ENCODE peak calls at places on chromosome 4, in ten cellular contexts. R is uterus, K is mammary epithelial cell, O is vagina, G is lower lobe of right lung, Y is right lobe of liver, Z is AG04450, Q is A549, J is brain microvascular endothelial cell, N is GM23248. A is an unnamed sample.

GRCh38 chr4:168449740-168450442 is 30.4 kb downstream of the DDX60L start:
- DNase-seq in N (peak; percentile 52), O (no peak), G (no peak), J (peak; percentile 91), R (peak; percentile 17), K (peak; percentile 40), Q (no peak), Y (no peak), Z (no peak), A (no peak)

GRCh38 chr4:137212601-137213000 is 319.7 kb downstream of the PCDH18 start:
- DNase-seq in G (no peak), K (no peak), O (no peak), N (no peak), J (no peak), Q (no peak), Y (no peak), R (no peak), Z (no peak), A (no peak)

GRCh38 chr4:93897559-93897958 is 69.0 kb downstream of the ATOH1 start:
- DNase-seq in R (no peak), O (no peak), N (peak; percentile 19), J (no peak), K (peak; percentile 1), Z (no peak), Q (peak; percentile 7), Y (no peak), G (no peak), A (no peak)

GRCh38 chr4:95059630-95060029 is 301.9 kb downstream of the BMPR1B start:
- DNase-seq in Y (no peak), O (no peak), G (no peak), Q (no peak), N (no peak), K (no peak), R (no peak), Z (no peak), J (no peak), A (no peak)

GRCh38 chr4:139300431-139301142 is 718 bp upstream of the NAA15 start:
- DNase-seq in O (no peak), Y (no peak), G (no peak), J (peak; percentile 62), R (no peak), K (peak; percentile 68), N (peak; percentile 86), Q (peak; percentile 15), Z (no peak), A (no peak)

GRCh38 chr4:77393981-77394380 is 211.6 kb upstream of the CXCL13 start:
- DNase-seq in O (no peak), N (no peak), Y (no peak), G (no peak), J (no peak), K (no peak), R (no peak), Z (no peak), Q (no peak), A (no peak)

GRCh38 chr4:87356832-87357526 is 34.0 kb downstream of the HSD17B11 start:
- DNase-seq in O (no peak), R (no peak), Q (no peak), Y (no peak), N (no peak), Z (no peak), J (no peak), K (peak; percentile 39), G (no peak), A (no peak)

GRCh38 chr4:114481856-114482255 is 116.8 kb upstream of the UGT8 start:
- DNase-seq in Q (no peak), Z (no peak), G (no peak), J (no peak), K (no peak), N (no peak), R (no peak), Y (no peak), O (no peak), A (no peak)

GRCh38 chr4:148248824-148249223 is 193.4 kb downstream of the NR3C2 start:
- DNase-seq in K (no peak), Q (no peak), O (no peak), Z (no peak), R (no peak), G (no peak), J (no peak), N (no peak), Y (no peak), A (no peak)

GRCh38 chr4:133584714-133585113 is 435.6 kb downstream of the PCDH10 start:
- DNase-seq in O (no peak), Q (no peak), R (no peak), J (no peak), G (no peak), K (no peak), Z (no peak), Y (no peak), N (peak; percentile 1), A (no peak)

GRCh38 chr4:148265627-148266026 is 176.6 kb downstream of the NR3C2 start:
- DNase-seq in J (no peak), G (no peak), O (no peak), Z (no peak), N (no peak), Y (no peak), K (no peak), R (no peak), Q (no peak), A (no peak)

GRCh38 chr4:105683038-105683437 is 25.5 kb downstream of the INTS12 start:
- DNase-seq in J (no peak), Q (no peak), O (no peak), K (peak; percentile 63), Y (no peak), Z (no peak), R (no peak), N (no peak), G (peak; percentile 61), A (no peak)

GRCh38 chr4:67694662-67695061 is 6.3 kb downstream of the UBA6 start:
- DNase-seq in J (no peak), G (no peak), N (no peak), O (no peak), K (no peak), Q (no peak), Z (no peak), R (no peak), Y (no peak), A (no peak)

GRCh38 chr4:165209796-165210195 is 2.4 kb downstream of the KLHL2 start:
- DNase-seq in N (no peak), Y (no peak), O (no peak), J (no peak), R (no peak), G (no peak), K (no peak), Q (no peak), Z (no peak), A (no peak)
- H3K27ac ChIP-seq in N (no peak overlapping the region), Y (no peak overlapping the region), O (no peak overlapping the region), J (no peak overlapping the region), R (no peak overlapping the region), G (no peak overlapping the region), K (no peak overlapping the region), Q (no peak overlapping the region), Z (no peak overlapping the region), A (no peak overlapping the region)

DNA sequence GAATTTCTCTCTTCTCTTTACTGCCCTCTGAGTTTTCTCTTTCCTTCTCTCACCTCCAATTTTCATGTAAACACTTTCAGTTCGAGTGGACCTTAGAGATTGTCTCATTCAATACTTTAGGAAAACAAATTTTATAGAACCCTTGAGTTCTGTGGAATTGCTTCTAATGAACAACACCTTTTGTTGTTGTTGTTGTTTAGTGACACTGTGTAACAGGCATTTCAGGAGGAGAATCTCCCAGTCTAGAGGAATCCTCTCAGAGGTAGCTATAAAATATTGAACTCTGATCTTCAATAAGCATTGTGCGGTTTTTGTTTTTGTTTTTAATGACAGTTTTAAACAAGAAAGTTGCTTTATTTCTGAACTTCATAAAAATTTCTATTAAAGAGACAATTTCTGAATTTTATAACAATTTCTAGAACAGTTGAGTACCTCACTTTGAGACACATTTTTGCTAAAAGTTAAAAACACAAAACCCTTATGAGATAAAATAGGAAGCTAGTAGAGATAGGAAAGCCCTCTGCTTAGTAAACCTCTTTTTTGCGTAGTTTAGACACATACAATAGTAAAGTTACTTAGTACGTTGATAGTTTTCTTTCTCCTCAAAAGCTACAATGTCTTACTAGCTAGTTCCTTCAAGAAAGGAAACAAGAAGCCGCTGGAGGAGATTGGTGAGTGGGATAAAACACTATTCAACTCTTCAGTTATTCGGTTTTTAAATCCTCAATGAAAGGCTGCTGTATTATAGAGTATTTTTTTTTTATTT is 38.8 kb downstream of the CLCN3 start:
- DNase-seq in Y (no peak), O (no peak), N (peak; percentile 19), Q (no peak), Z (no peak), J (peak; percentile 1), G (no peak), K (peak; percentile 2), R (no peak), A (no peak)
- H3K27ac ChIP-seq in Y (peak overlapping the region; percentile 48), O (peak overlapping the region; percentile 79), N (peak overlapping the region; percentile 98), Q (peak overlapping the region; percentile 89), Z (peak overlapping the region; percentile 47), J (peak overlapping the region; percentile 95), G (peak overlapping the region; percentile 71), K (peak overlapping the region; percentile 99), R (peak overlapping the region; percentile 87), A (peak overlapping the region; percentile 83)

DNA sequence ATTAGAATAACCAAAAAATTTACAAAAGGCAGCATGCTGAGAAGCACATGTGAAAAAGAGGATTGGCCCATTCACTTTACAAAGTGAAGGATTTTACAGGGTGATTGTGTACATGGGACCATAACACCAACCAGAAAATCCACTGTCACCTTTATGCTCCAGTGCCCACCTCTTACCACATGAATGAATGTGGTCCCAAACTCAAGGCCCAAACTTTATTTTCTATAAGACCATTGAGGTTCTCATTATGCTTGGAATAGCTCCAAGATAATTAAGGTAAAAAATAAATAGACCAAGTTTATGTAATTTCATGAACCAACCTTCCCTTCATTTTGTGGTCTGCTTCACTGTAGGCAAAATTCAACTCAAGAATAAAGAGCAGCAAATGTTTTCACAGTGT is 24.3 kb upstream of the MYOZ2 start:
- DNase-seq in Z (no peak), R (no peak), Q (no peak), G (no peak), J (no peak), O (no peak), K (no peak), Y (no peak), N (no peak), A (no peak)
- H3K27ac ChIP-seq in Z (no peak overlapping the region), R (no peak overlapping the region), Q (peak overlapping the region; percentile 55), G (no peak overlapping the region), J (no peak overlapping the region), O (no peak overlapping the region), K (no peak overlapping the region), Y (no peak overlapping the region), N (no peak overlapping the region), A (no peak overlapping the region)

DNA sequence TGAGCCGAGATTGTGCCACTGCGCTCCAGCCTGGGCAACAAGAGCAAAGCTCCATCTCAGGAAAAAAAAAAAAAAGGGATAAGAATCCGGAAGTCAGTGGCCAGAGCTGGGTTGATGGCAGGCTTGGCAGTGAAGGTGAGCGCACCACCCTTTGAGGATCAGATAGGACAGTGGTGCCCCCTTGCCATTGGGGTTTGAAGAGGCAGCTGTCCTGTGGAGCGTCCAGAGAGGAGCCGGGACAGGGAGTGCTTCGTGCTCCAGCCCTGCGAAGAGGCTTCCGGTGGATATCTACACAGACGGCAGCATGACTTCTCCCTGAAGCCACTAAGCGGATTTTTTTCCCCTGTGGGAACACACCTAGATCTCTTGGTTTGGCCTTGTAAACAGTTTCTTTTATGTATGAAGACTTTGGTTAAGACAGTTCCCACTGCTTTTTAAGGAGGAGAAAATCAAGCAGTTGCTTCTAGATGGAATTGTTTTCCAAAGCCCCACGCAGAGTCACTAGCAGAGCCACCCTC is 6.5 kb downstream of the TBC1D14 start:
- DNase-seq in K (no peak), R (no peak), G (no peak), J (no peak), Z (no peak), Q (no peak), N (no peak), Y (peak; percentile 45), O (no peak), A (no peak)
- H3K27ac ChIP-seq in K (no peak overlapping the region), R (peak overlapping the region; percentile 21), G (peak overlapping the region; percentile 84), J (no peak overlapping the region), Z (no peak overlapping the region), Q (peak overlapping the region; percentile 78), N (no peak overlapping the region), Y (no peak overlapping the region), O (no peak overlapping the region), A (peak overlapping the region; percentile 67)